ENCODE peak calls at places on chromosomes 2 and 18, in eight cellular contexts. T, N, J, U, L, K, M and C are unnamed samples.

GRCh38 chr18:70289351-70290330 is 796 bp downstream of the SOCS6 start:
- DNase-seq in T (no peak), U (peak), L (no peak), N (no peak), M (peak), J (peak), K (peak), C (peak)

GRCh38 chr2:176187306-176188217 is 906 bp upstream of the HOXD1 start:
- DNase-seq in N (no peak), M (peak), U (no peak), J (no peak), T (no peak), L (peak), K (no peak), C (no peak)

GRCh38 chr18:58476022-58476421 is 152.9 kb downstream of the ALPK2 start:
- DNase-seq in T (no peak), M (no peak), L (no peak), J (no peak), U (peak), N (no peak), K (no peak), C (no peak)

GRCh38 chr2:104804148-104804890 is 49.6 kb upstream of the POU3F3 start:
- DNase-seq in J (no peak), M (no peak), L (no peak), T (no peak), K (no peak), U (no peak), N (no peak), C (no peak)

GRCh38 chr2:71560286-71561011 is 107.1 kb downstream of the DYSF start:
- DNase-seq in J (no peak), M (no peak), T (no peak), N (no peak), K (no peak), U (no peak), L (no peak), C (no peak)

GRCh38 chr2:86453838-86454237 is 12.7 kb downstream of the KDM3A start:
- DNase-seq in U (peak), N (no peak), L (no peak), K (no peak), M (peak), J (peak), T (no peak), C (peak)

GRCh38 chr2:113198790-113199612 is 25.2 kb downstream of the PSD4 start:
- DNase-seq in K (peak), U (peak), T (peak), J (peak), M (peak), L (peak), N (peak), C (peak)

GRCh38 chr18:27922780-27923179 is 254.2 kb downstream of the CDH2 start:
- DNase-seq in K (no peak), M (no peak), L (no peak), U (peak), T (no peak), J (no peak), N (no peak), C (no peak)

GRCh38 chr18:58189008-58189407 is 145.0 kb downstream of the NEDD4L start:
- DNase-seq in T (no peak), N (no peak), J (no peak), M (no peak), U (no peak), K (no peak), L (no peak), C (no peak)

GRCh38 chr2:229118336-229118735 is 152.8 kb downstream of the PID1 start:
- DNase-seq in U (no peak), L (no peak), K (no peak), M (no peak), J (no peak), N (no peak), T (no peak), C (no peak)

GRCh38 chr2:219987830-219988229 is 360.4 kb downstream of the SLC4A3 start:
- DNase-seq in U (no peak), M (no peak), N (no peak), L (no peak), T (no peak), K (no peak), J (no peak), C (no peak)

GRCh38 chr2:240578110-240578450 is 8.5 kb upstream of the CAPN10 start:
- DNase-seq in U (no peak), T (no peak), J (no peak), K (no peak), L (no peak), N (no peak), M (no peak), C (no peak)

GRCh38 chr2:30336978-30337841 is 105.9 kb downstream of the LBH start:
- DNase-seq in T (no peak), K (no peak), U (no peak), N (no peak), L (no peak), M (no peak), J (no peak), C (peak)

GRCh38 chr2:210553371-210553770 is 3.0 kb upstream of the CPS1 start:
- DNase-seq in M (peak), N (no peak), K (no peak), J (no peak), L (no peak), T (no peak), U (no peak), C (no peak)

GRCh38 chr18:31227497-31228229 is 65.0 kb upstream of the DSC1 start:
- DNase-seq in T (no peak), K (no peak), N (no peak), M (no peak), L (no peak), U (no peak), J (no peak), C (no peak)

GRCh38 chr2:222907790-222908431 is 47.1 kb downstream of the ACSL3 start:
- DNase-seq in T (no peak), U (no peak), M (no peak), L (no peak), N (no peak), J (no peak), K (no peak), C (no peak)

GRCh38 chr18:29523371-29523770 is 1346.4 kb upstream of the CDH2 start:
- DNase-seq in L (no peak), T (no peak), M (no peak), J (no peak), K (no peak), N (no peak), U (no peak), C (no peak)

GRCh38 chr2:109736177-109736827 is 57.8 kb upstream of the RGPD5 start:
- DNase-seq in T (peak), K (peak), L (peak), N (peak), J (peak), U (peak), M (peak), C (no peak)

GRCh38 chr2:105683145-105683544 is 61.6 kb upstream of the NCK2 start:
- DNase-seq in L (no peak), T (no peak), M (no peak), U (no peak), K (no peak), J (no peak), N (no peak), C (no peak)

GRCh38 chr2:8009010-8009597 is 672.8 kb upstream of the ID2 start:
- DNase-seq in N (no peak), T (no peak), J (no peak), L (no peak), M (no peak), U (no peak), K (no peak), C (no peak)

GRCh38 chr2:138455691-138456090 is 45.9 kb upstream of the SPOPL start:
- DNase-seq in N (no peak), U (no peak), K (no peak), M (no peak), L (no peak), J (no peak), T (no peak), C (no peak)

GRCh38 chr2:20224716-20225293 is at the start of gene SDC1:
- DNase-seq in M (peak), L (peak), N (no peak), K (peak), J (peak), T (peak), U (peak), C (peak)

GRCh38 chr18:63844254-63844653 is 43.3 kb upstream of the SERPINB2 start:
- DNase-seq in K (no peak), J (no peak), L (no peak), N (peak), M (peak), T (no peak), U (no peak), C (no peak)

GRCh38 chr2:154324601-154325000 is 373.9 kb upstream of the KCNJ3 start:
- DNase-seq in J (no peak), L (no peak), N (no peak), K (no peak), T (no peak), U (no peak), M (no peak), C (no peak)

GRCh38 chr2:46147626-46148368 is 149.4 kb upstream of the EPAS1 start:
- DNase-seq in L (peak), J (no peak), K (no peak), N (no peak), M (no peak), U (no peak), T (no peak), C (no peak)

GRCh38 chr2:43343573-43344304 is 117.3 kb upstream of the ZFP36L2 start:
- DNase-seq in T (peak), L (peak), J (peak), M (peak), U (peak), N (no peak), K (peak), C (no peak)

GRCh38 chr2:108583903-108584520 is 49.7 kb downstream of the LIMS1 start:
- DNase-seq in M (peak), K (peak), J (peak), T (peak), U (peak), N (no peak), L (no peak), C (peak)

GRCh38 chr18:46958209-46958608 is 40.8 kb downstream of the KATNAL2 start:
- DNase-seq in M (no peak), J (no peak), T (no peak), L (no peak), U (no peak), N (no peak), K (no peak), C (no peak)

GRCh38 chr18:53698907-53699306 is 525.6 kb downstream of the MBD2 start:
- DNase-seq in L (no peak), J (no peak), T (no peak), K (no peak), M (no peak), U (no peak), N (no peak), C (no peak)

DNA sequence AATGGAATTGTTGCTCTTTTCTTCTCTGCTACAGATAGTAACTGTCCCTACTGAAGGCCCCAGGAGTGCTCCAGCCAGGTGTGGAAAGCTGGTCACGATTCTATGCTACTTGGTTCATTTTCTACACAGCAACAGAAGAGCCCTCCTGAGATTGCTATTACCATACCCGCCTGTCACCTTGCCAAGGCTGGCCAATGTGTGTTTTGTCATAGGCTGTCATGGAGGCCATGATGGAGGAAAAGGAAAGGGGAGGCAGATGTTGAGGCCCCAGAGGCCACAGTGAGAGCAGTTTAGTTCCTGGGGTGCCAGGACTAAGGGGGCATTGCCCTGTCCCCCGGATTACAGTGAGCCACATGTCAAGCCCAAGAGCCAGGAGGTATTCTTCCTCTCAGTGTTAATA is 952 bp downstream of the ELMOD3 start:
- DNase-seq in L (no peak), K (no peak), T (no peak), N (no peak), U (no peak), M (no peak), J (no peak), C (no peak)
- H3K4me3 ChIP-seq in L (no peak), K (peak), T (peak), N (peak), U (peak), M (peak), J (peak), C (no peak)

GRCh38 chr2:235669983-235670962 is 176.4 kb downstream of the AGAP1 start:
- DNase-seq in U (peak), M (peak), J (peak), L (peak), K (no peak), N (no peak), T (peak), C (peak)
- TF ChIP-seq CTCF in U (peak), M (peak), J (peak), L (no peak), K (no peak), N (peak), T (no peak), C (peak)

DNA sequence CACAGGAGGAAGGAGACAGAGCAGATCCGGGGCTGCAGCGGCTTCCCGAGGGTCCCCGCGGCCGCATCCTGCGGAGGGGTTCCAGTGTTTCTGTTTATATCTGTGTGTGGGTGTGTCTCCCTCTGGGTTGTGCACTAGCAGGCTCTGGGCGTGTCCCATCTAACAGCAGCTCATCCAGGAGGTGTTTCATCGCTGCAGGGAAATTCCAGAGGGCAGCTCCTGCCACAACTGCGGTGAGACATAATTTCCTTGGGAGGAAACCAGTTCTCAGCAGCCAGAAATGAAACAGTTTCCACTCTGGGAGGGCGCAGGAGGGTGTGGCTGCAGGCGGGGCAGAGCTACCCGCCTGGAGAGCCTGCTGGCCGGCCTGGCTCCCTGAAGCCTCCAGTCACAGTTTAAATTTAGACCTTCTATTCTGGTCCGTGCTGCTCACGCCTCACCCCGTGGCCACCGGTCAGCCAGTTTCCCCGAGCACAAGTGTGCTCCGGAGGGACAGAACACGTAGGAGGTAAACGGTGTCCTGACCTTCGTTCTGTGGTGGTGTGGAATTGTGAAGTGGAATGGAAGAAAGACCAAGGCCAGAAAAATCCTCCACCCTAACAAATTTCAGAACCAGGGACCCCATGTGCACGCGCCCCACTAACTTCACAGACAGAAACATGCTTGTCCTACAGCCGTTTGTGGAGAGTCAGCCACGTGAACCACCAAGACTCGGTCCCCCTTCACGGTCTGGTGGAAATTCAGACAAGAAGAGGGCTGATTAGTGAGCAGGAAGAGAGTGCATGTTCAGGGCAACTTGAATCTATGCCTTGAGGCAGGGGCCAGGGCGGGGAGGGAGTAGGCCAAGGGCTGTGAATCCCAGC is 50.2 kb downstream of the TEX44 start:
- DNase-seq in M (peak), L (peak), N (peak), U (peak), J (peak), K (no peak), T (peak), C (peak)
- TF ChIP-seq POLR2A in M (no peak), L (no peak), N (peak), U (no peak), J (no peak), K (no peak), T (peak), C (peak)

GRCh38 chr2:148549001-148549400 is 95.5 kb upstream of the EPC2 start:
- DNase-seq in M (no peak), L (no peak), N (no peak), T (no peak), U (no peak), K (no peak), J (no peak), C (no peak)

GRCh38 chr2:148553332-148553887 is 91.1 kb upstream of the EPC2 start:
- DNase-seq in L (no peak), M (no peak), N (no peak), K (no peak), J (no peak), T (no peak), U (no peak), C (no peak)

GRCh38 chr2:148554459-148555247 is 89.9 kb upstream of the EPC2 start:
- DNase-seq in L (no peak), U (no peak), N (no peak), T (no peak), J (no peak), K (no peak), M (no peak), C (no peak)

GRCh38 chr2:148555622-148556294 is 88.8 kb upstream of the EPC2 start:
- DNase-seq in T (no peak), M (no peak), J (no peak), L (no peak), K (no peak), N (no peak), U (no peak), C (no peak)

GRCh38 chr2:148552675-148553331 is 91.7 kb upstream of the EPC2 start:
- DNase-seq in M (peak), K (no peak), U (no peak), T (no peak), N (no peak), L (no peak), J (no peak), C (no peak)
- H3K4me3 ChIP-seq in M (peak), K (peak), U (peak), T (peak), N (no peak), L (no peak), J (peak), C (peak)

DNA sequence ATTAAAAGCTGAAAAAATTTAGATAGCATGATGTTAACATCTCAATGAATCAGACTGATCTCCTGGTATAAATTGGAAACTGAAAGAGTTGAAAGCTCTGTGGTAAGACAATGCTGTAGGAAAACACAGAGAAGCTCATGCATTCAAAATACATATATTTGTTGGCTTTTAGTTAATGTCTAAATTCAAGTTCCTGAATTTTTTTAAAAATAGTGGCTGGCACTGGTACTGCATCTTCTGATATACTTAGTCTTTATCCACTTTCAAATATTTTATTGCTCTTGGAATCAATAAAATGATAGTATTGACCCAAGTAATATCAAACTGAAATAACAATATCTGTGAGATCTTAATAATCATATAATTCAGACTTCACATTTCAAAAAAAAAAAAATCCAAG is 151.4 kb upstream of the FIGN start:
- DNase-seq in T (no peak), K (no peak), M (no peak), U (no peak), N (no peak), L (no peak), J (no peak), C (no peak)
- TF ChIP-seq CTCF in T (no peak), K (peak), M (no peak), U (peak), N (peak), L (no peak), J (no peak), C (no peak)

GRCh38 chr18:37657413-37657965 is 91.9 kb upstream of the CELF4 start:
- DNase-seq in L (no peak), K (no peak), J (no peak), T (no peak), N (no peak), M (no peak), U (no peak), C (no peak)
- TF ChIP-seq POLR2A in L (no peak), K (no peak), J (no peak), T (no peak), N (no peak), M (no peak), U (no peak), C (no peak)

GRCh38 chr2:170973225-170973491 is 44.1 kb downstream of the GORASP2 start:
- DNase-seq in U (no peak), J (no peak), M (no peak), L (no peak), K (no peak), N (no peak), T (no peak), C (no peak)
- H3K4me3 ChIP-seq in U (peak), J (peak), M (peak), L (peak), K (peak), N (peak), T (peak), C (peak)

GRCh38 chr2:202307690-202308089 is 42.1 kb downstream of the NOP58 start:
- DNase-seq in M (peak), K (no peak), J (no peak), U (no peak), T (no peak), N (no peak), L (no peak), C (no peak)
- TF ChIP-seq CTCF in M (no peak), K (no peak), J (no peak), U (no peak), T (no peak), N (peak), L (no peak), C (no peak)

GRCh38 chr2:156341482-156342251 is 9.1 kb upstream of the NR4A2 start:
- DNase-seq in J (peak), T (peak), N (peak), K (peak), M (peak), L (peak), U (peak), C (peak)
- TF ChIP-seq POLR2A in J (peak), T (peak), N (peak), K (peak), M (peak), L (peak), U (peak), C (peak)

GRCh38 chr18:60662491-60662890 is 289.9 kb upstream of the MC4R start:
- DNase-seq in J (no peak), N (no peak), K (no peak), U (no peak), L (no peak), M (no peak), T (no peak), C (peak)
- H3K4me3 ChIP-seq in J (no peak), N (no peak), K (no peak), U (no peak), L (no peak), M (no peak), T (no peak), C (no peak)